ENCODE peak calls at places on chromosome 3, in four cellular contexts. Q, H, B and E are unnamed samples.

GRCh38 chr3:149343951-149344350 is 10.5 kb upstream of the TM4SF18 start:
- DNase-seq in Q (no peak), H (no peak), B (no peak), E (no peak)

GRCh38 chr3:161132391-161132790 is 27.2 kb upstream of the B3GALNT1 start:
- DNase-seq in Q (no peak), H (no peak), B (no peak), E (no peak)

GRCh38 chr3:170524072-170524471 is 61.8 kb downstream of the SLC7A14 start:
- DNase-seq in Q (no peak), H (no peak), B (no peak), E (no peak)

GRCh38 chr3:107633327-107634141 is 110.8 kb downstream of the BBX start:
- DNase-seq in Q (no peak), H (no peak), B (no peak), E (no peak)

GRCh38 chr3:161500057-161500836 is 3.6 kb downstream of the OTOL1 start:
- DNase-seq in Q (no peak), H (no peak), B (no peak), E (peak; percentile 24)

GRCh38 chr3:99776516-99777209 is 41.0 kb upstream of the CMSS1 start:
- DNase-seq in Q (no peak), H (no peak), B (no peak), E (no peak)

GRCh38 chr3:144499346-144499745 is 527.7 kb downstream of the DIPK2A start:
- DNase-seq in Q (no peak), H (no peak), B (no peak), E (no peak)

GRCh38 chr3:84772841-84773240 is 185.9 kb upstream of the CADM2 start:
- DNase-seq in Q (no peak), H (no peak), B (no peak), E (no peak)

GRCh38 chr3:161796780-161797179 is 300.2 kb downstream of the OTOL1 start:
- DNase-seq in Q (no peak), H (no peak), B (no peak), E (peak; percentile 73)

GRCh38 chr3:144041960-144042556 is 70.4 kb downstream of the DIPK2A start:
- DNase-seq in Q (no peak), H (no peak), B (no peak), E (no peak)

GRCh38 chr3:67461667-67462142 is 192.7 kb downstream of the SUCLG2 start:
- DNase-seq in Q (no peak), H (no peak), B (no peak), E (no peak)

GRCh38 chr3:48399387-48400172 is 27.6 kb downstream of the FBXW12 start:
- DNase-seq in Q (no peak), H (no peak), B (no peak), E (no peak)

GRCh38 chr3:143736651-143737050 is 111.6 kb downstream of the SLC9A9 start:
- DNase-seq in Q (no peak), H (no peak), B (no peak), E (peak; percentile 46)

GRCh38 chr3:30401971-30402370 is 204.4 kb upstream of the TGFBR2 start:
- DNase-seq in Q (no peak), H (no peak), B (no peak), E (no peak)

GRCh38 chr3:8509961-8510360 is 8.3 kb downstream of the LMCD1 start:
- DNase-seq in Q (no peak), H (no peak), B (no peak), E (no peak)

GRCh38 chr3:89571707-89572106 is 464.3 kb downstream of the EPHA3 start:
- DNase-seq in Q (no peak), H (no peak), B (no peak), E (no peak)

GRCh38 chr3:158097141-158097540 is 9.1 kb downstream of the SHOX2 start:
- DNase-seq in Q (no peak), H (no peak), B (no peak), E (no peak)

GRCh38 chr3:27686642-27687041 is 35.5 kb downstream of the EOMES start:
- DNase-seq in Q (no peak), H (no peak), B (no peak), E (no peak)

GRCh38 chr3:176005564-176005963 is 1146.4 kb downstream of the NAALADL2 start:
- DNase-seq in Q (no peak), H (no peak), B (no peak), E (no peak)

GRCh38 chr3:152269423-152270144 is 855 bp downstream of the MBNL1 start:
- DNase-seq in Q (no peak), H (peak; percentile 80), B (no peak), E (peak; percentile 56)

GRCh38 chr3:5202267-5202666 is 14.8 kb downstream of the EDEM1 start:
- DNase-seq in Q (no peak), H (no peak), B (no peak), E (no peak)